ENCODE peak calls at places on chromosomes 13 and 19, in five cellular contexts. G is NCI-H2081; C is memory B cell; B is activated T-helper 2 cell treated with anti-CD3 and anti-CD28 coated beads, Interferon-gamma antibody, Interleukin-2, Interleukin-4, amounts not matched to agents 10 μg/mL and 5 μg/mL and 100 μg/mL, durations not matched to agents 14 hours and 24 hours and 36 hours; V is stimulated activated CD4-positive, alpha-beta T cell treated with anti-CD3 and anti-CD28 coated beads, Interleukin-4, amount 100 ng/mL, for 1 hour. U is an unnamed sample.

GRCh38 chr19:49636230-49636932 is 3.6 kb downstream of the RRAS start:
- DNase-seq in G (no peak), C (no peak), B (no peak), V (no peak), U (no peak)

GRCh38 chr19:869245-870177 is 10.0 kb downstream of the CFD start:
- DNase-seq in G (no peak), C (no peak), B (no peak), V (no peak), U (no peak)

GRCh38 chr13:77860621-77861020 is 58.0 kb downstream of the EDNRB start:
- DNase-seq in G (no peak), C (no peak), B (no peak), V (no peak), U (peak)

GRCh38 chr13:29756506-29756905 is 93.9 kb downstream of the UBL3 start:
- DNase-seq in G (no peak), C (no peak), B (no peak), V (no peak), U (no peak)

GRCh38 chr19:480016-480855 is 16.1 kb upstream of the MADCAM1 start:
- DNase-seq in G (no peak), C (no peak), B (no peak), V (peak), U (peak)

GRCh38 chr19:49469828-49470614 is 4.0 kb upstream of the FLT3LG start:
- DNase-seq in G (no peak), C (peak), B (peak), V (peak), U (peak)

GRCh38 chr19:45424191-45425058 is 708 bp upstream of the ERCC1 start:
- DNase-seq in G (peak), C (no peak), B (no peak), V (peak), U (peak)

GRCh38 chr13:76992548-76993001 is 694 bp downstream of the CLN5 start:
- DNase-seq in G (no peak), C (peak), B (no peak), V (peak), U (no peak)

GRCh38 chr13:102227696-102228095 is 174.2 kb downstream of the FGF14 start:
- DNase-seq in G (peak), C (no peak), B (no peak), V (no peak), U (no peak)

GRCh38 chr13:30737511-30738342 is 2.4 kb downstream of the ALOX5AP start:
- DNase-seq in G (no peak), C (no peak), B (no peak), V (no peak), U (peak)

GRCh38 chr13:67619346-67619745 is 389.2 kb upstream of the PCDH9 start:
- DNase-seq in G (no peak), C (no peak), B (no peak), V (no peak), U (no peak)

GRCh38 chr13:40292536-40292935 is 373.9 kb downstream of the FOXO1 start:
- DNase-seq in G (no peak), C (no peak), B (no peak), V (no peak), U (no peak)

GRCh38 chr13:39132286-39132685 is 94.0 kb downstream of the NHLRC3 start:
- DNase-seq in G (no peak), C (no peak), B (no peak), V (no peak), U (no peak)

GRCh38 chr19:19385900-19386339 is 19.6 kb upstream of the GATAD2A start:
- DNase-seq in G (peak), C (peak), B (no peak), V (peak), U (peak)

GRCh38 chr13:114141261-114141996 is 9.0 kb upstream of the RASA3 start:
- DNase-seq in G (no peak), C (no peak), B (no peak), V (no peak), U (no peak)